ENCODE peak calls at places on chromosomes 16 and 17, in nine cellular contexts. E is transverse colon, O is lower leg skin, P is right lobe of liver, X is body of pancreas, A is stomach, F is ovary, T is HCT116, I is tibial nerve. N is an unnamed sample.

GRCh38 chr17:7435676-7436555 is 681 bp downstream of the TMEM102 start:
- DNase-seq in A (peak; percentile 53), F (no peak), O (peak; percentile 54), E (peak; percentile 69), X (peak; percentile 62), P (peak; percentile 58), I (no peak), T (peak; percentile 29), N (no peak)

GRCh38 chr16:774086-775001 is 13.8 kb downstream of the MSLN start:
- DNase-seq in F (no peak), I (no peak), P (no peak), A (no peak), T (no peak), E (no peak), X (no peak), O (no peak), N (no peak)

GRCh38 chr16:30557397-30557949 is 701 bp downstream of the ZNF764 start:
- DNase-seq in F (peak; percentile 54), I (no peak), A (no peak), T (no peak), O (no peak), P (no peak), X (no peak), E (no peak), N (peak; percentile 39)

GRCh38 chr16:58026139-58026704 is 668 bp downstream of the MMP15 start:
- DNase-seq in A (peak; percentile 66), F (peak; percentile 45), O (no peak), T (no peak), I (no peak), X (peak; percentile 71), P (peak; percentile 63), E (peak; percentile 52), N (no peak)

GRCh38 chr17:6536053-6536452 is 20.3 kb downstream of the PITPNM3 start:
- DNase-seq in X (no peak), T (no peak), P (no peak), F (no peak), E (no peak), A (peak; percentile 16), I (no peak), O (no peak), N (no peak)

GRCh38 chr17:65261682-65262636 is 124.8 kb downstream of the RGS9 start:
- DNase-seq in T (no peak), P (no peak), O (no peak), F (no peak), I (no peak), E (no peak), A (no peak), X (no peak), N (no peak)

GRCh38 chr16:49490321-49490705 is 116.7 kb downstream of the C16orf78 start:
- DNase-seq in P (no peak), F (no peak), O (no peak), A (no peak), I (no peak), E (no peak), T (no peak), X (no peak), N (no peak)

GRCh38 chr16:56606688-56607618 is 1.4 kb upstream of the MT2A start:
- DNase-seq in P (peak; percentile 89), O (peak; percentile 91), E (peak; percentile 67), I (peak; percentile 82), A (peak; percentile 62), T (peak; percentile 75), X (peak; percentile 64), F (peak; percentile 86), N (peak; percentile 83)

DNA sequence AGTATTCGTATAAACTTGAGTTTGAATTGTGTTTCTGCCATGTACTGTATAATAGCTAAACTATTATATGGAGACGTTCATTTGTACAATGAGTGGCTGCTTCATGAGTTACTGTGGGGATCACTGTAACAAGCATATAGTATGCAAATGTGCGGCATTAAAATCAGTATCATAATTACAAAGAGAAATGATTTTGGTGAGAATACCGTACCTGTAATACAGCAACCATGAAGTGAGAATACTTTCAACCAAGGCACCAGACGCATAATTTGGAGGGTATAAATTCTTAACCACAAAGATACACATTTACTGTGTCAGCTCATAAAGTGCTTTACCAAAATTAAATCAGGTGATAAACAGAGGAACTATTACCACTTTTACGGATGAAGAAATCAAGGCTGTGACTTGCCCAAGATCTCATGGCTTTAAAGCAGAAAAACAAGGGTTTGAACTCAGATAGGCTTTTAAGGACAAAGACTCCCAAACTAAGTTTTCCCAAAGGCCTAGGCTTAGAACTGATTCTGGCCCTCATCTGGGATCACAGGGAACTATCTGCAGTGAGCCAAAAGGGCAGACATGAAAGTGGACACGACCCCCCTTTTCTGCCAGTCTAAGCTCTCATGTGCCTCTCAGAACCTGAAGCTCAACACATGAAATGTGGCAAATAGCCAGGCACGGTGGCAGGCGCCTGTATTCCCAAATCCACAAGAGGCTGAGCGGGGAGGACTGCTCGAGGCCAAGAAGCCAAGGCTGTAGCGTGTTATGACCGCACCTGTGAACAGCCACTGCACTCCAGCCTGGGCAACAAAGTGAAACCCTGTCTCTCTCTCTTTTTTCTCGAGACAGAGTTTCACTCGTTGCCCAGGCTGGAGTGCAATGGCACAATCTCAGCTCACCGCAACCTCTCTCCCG is 6.4 kb downstream of the RPS15A start:
- DNase-seq in E (no peak), A (no peak), I (no peak), T (no peak), O (no peak), P (no peak), X (no peak), F (no peak), N (no peak)
- H3K4me3 ChIP-seq in E (no peak overlapping the region), A (no peak overlapping the region), I (no peak overlapping the region), T (no peak overlapping the region), O (no peak overlapping the region), P (no peak overlapping the region), X (no peak overlapping the region), F (no peak overlapping the region), N (no peak overlapping the region)

DNA sequence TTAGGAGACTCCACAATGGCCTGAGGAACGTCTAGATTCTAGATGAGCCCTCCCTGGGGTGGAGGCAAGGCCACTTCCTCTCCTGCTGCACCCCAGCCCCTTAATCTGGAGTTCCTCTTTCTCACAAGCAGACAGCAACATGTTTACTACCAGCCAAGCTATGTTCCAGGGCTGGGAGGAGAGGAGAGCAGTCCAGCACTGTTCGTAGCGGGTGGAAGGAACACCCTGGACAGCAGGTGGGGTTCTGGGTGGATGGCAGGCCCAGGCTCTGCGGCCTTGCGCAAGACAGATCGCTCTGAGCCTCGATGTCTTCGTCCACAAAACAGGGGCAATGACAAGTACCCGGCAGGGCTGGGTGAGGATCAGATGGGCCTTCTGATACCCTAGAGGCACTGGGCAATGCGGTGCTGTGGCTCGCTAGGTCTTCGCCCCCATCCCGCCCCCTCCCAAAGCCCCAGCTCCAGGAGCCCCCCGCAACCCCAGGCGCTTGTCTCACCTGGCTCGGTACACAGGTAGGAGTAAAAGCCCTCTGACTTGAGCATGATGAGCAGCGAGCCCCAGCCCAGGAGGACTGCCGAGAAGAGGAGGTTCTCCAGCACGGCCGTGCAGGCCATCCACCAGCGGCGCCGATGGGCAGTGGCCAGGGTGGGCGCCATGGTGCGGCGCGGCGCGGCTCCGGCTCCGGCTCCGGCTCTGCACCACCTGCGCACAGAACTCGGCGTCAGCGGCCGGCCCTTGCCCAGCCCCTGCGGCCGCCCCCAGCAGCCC is 1.2 kb downstream of the SLC43A2 start:
- DNase-seq in O (no peak), T (no peak), F (no peak), P (peak; percentile 36), A (no peak), I (peak; percentile 35), X (no peak), E (peak; percentile 44), N (peak; percentile 45)
- TF ChIP-seq CTCF in O (no peak), T (no peak), F (no peak), P (no peak), A (no peak), I (no peak), X (no peak), E (no peak), N (no peak)

GRCh38 chr17:42852351-42852750 is 1.4 kb downstream of the AOC3 start:
- DNase-seq in E (no peak), F (no peak), I (no peak), P (no peak), O (no peak), A (no peak), T (no peak), X (no peak), N (no peak)

GRCh38 chr17:42853004-42853403 is 2.0 kb downstream of the AOC3 start:
- DNase-seq in E (no peak), X (no peak), T (no peak), F (no peak), I (no peak), A (no peak), O (no peak), P (no peak), N (no peak)

GRCh38 chr17:42849451-42850157 is 1.4 kb upstream of the AOC3 start:
- DNase-seq in E (no peak), X (no peak), T (no peak), I (no peak), P (peak; percentile 51), O (no peak), F (no peak), A (no peak), N (peak; percentile 34)

GRCh38 chr17:42849031-42849430 is 2.0 kb upstream of the AOC3 start:
- DNase-seq in E (no peak), T (no peak), O (no peak), X (no peak), F (no peak), I (no peak), P (no peak), A (no peak), N (no peak)

GRCh38 chr17:42850964-42851363 is at the start of gene AOC3:
- DNase-seq in T (no peak), A (no peak), X (peak; percentile 26), P (peak; percentile 44), O (no peak), I (no peak), E (peak; percentile 38), F (peak; percentile 56), N (peak; percentile 23)
- TF ChIP-seq POLR2A in T (no peak), A (no peak), X (no peak), P (no peak), O (no peak), I (no peak), E (no peak), F (no peak), N (no peak)

GRCh38 chr17:77086433-77087010 is 54.2 kb upstream of the SEC14L1 start:
- DNase-seq in I (peak; percentile 97), A (peak; percentile 96), T (peak; percentile 85), P (peak; percentile 89), F (peak; percentile 84), O (peak; percentile 81), E (peak; percentile 92), X (peak; percentile 97), N (peak; percentile 95)

GRCh38 chr17:77089118-77089477 is 51.7 kb upstream of the SEC14L1 start:
- DNase-seq in O (no peak), I (no peak), F (no peak), A (peak; percentile 39), X (peak; percentile 18), E (no peak), P (no peak), T (no peak), N (no peak)

GRCh38 chr17:77085916-77086432 is 54.8 kb upstream of the SEC14L1 start:
- DNase-seq in X (no peak), F (no peak), E (no peak), A (no peak), T (no peak), P (no peak), I (no peak), O (no peak), N (no peak)

GRCh38 chr17:77088455-77089117 is 52.2 kb upstream of the SEC14L1 start:
- DNase-seq in P (peak; percentile 89), E (peak; percentile 92), O (peak; percentile 95), X (peak; percentile 91), I (peak; percentile 93), T (peak; percentile 99), F (peak; percentile 95), A (peak; percentile 90), N (peak; percentile 96)

DNA sequence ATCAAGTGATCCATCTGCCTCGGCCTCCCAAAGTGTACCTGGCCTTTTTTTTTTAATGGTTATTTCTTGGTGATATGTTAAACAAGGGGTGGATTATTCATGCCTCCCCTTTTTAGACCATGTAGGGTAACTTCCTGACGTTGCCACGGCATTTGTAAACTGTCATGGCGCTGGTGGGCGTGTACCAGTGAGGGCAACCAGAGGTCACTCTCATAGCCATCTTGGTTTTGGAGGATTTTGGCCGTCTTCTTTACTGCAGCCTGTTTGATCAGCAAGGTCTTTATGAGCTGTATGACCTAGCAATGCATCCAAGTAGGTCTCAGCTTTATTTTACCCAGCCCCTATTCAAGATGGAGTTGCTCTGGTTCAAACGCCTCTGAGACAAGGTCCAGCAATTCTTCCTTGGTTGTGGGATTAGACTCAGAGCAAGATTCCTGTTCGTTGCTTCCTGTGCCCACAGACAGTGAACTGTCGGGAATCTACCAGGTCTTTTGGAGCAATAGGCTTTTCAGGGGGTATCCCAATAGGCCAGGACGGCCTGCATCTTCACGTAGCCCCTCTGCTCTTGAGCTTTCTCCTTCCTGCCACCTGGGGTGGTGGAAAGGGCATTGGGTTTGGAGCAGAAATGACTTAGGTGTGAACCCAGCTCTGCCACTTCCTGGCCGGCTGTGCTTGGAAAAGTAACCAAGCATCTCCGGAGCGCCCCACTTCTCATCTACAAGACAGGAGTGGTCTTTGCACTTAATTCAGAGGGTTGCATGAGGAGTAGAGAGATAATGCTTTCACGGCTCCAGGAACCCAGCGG is 52.9 kb upstream of the SEC14L1 start:
- DNase-seq in T (no peak), O (no peak), I (no peak), F (no peak), E (no peak), X (no peak), A (no peak), P (no peak), N (no peak)
- H3K4me3 ChIP-seq in T (peak overlapping the region; percentile 83), O (peak overlapping the region; percentile 82), I (peak overlapping the region; percentile 69), F (peak overlapping the region; percentile 75), E (peak overlapping the region; percentile 74), X (peak overlapping the region; percentile 84), A (peak overlapping the region; percentile 71), P (peak overlapping the region; percentile 95), N (peak overlapping the region; percentile 92)